ENCODE peak calls at places on chromosomes 4 and X, in nine cellular contexts. One of them, this sample, is unnamed.

GRCh38 chrX:31139966-31140365 is 68.1 kb upstream of the FTHL17 start:
- DNase-seq in stomach: no peak
- DNase-seq in A549: no peak
- DNase-seq in hepatocyte: no peak
- DNase-seq in upper lobe of right lung: no peak
- DNase-seq in AG04450: no peak
- DNase-seq in IMR-90: no peak
- DNase-seq in psoas muscle: no peak
- DNase-seq in AG04449: no peak
- DNase-seq in this sample: no peak

GRCh38 chr4:3862640-3863420 is 96.6 kb downstream of the ADRA2C start:
- DNase-seq in stomach: no peak
- DNase-seq in A549: no peak
- DNase-seq in hepatocyte: no peak
- DNase-seq in upper lobe of right lung: no peak
- DNase-seq in AG04450: no peak
- DNase-seq in IMR-90: no peak
- DNase-seq in psoas muscle: peak; percentile 54
- DNase-seq in AG04449: no peak
- DNase-seq in this sample: no peak

GRCh38 chr4:632926-633325 is 7.6 kb downstream of the PDE6B start:
- DNase-seq in stomach: no peak
- DNase-seq in A549: no peak
- DNase-seq in hepatocyte: no peak
- DNase-seq in upper lobe of right lung: peak; percentile 27
- DNase-seq in AG04450: no peak
- DNase-seq in IMR-90: no peak
- DNase-seq in psoas muscle: peak; percentile 26
- DNase-seq in AG04449: no peak
- DNase-seq in this sample: no peak

GRCh38 chr4:154618708-154619315 is 6.4 kb upstream of the FGG start:
- DNase-seq in stomach: peak; percentile 70
- DNase-seq in A549: peak; percentile 76
- DNase-seq in hepatocyte: peak; percentile 82
- DNase-seq in upper lobe of right lung: peak; percentile 66
- DNase-seq in AG04450: peak; percentile 8
- DNase-seq in IMR-90: peak; percentile 30
- DNase-seq in psoas muscle: no peak
- DNase-seq in AG04449: no peak
- DNase-seq in this sample: peak; percentile 22

GRCh38 chrX:9677098-9677739 is 88.4 kb downstream of the GPR143 start:
- DNase-seq in stomach: peak; percentile 37
- DNase-seq in A549: no peak
- DNase-seq in hepatocyte: no peak
- DNase-seq in upper lobe of right lung: no peak
- DNase-seq in AG04450: no peak
- DNase-seq in IMR-90: peak; percentile 64
- DNase-seq in psoas muscle: no peak
- DNase-seq in AG04449: no peak
- DNase-seq in this sample: peak; percentile 83

GRCh38 chr4:187294861-187295260 is 571.2 kb upstream of the FAT1 start:
- DNase-seq in stomach: no peak
- DNase-seq in A549: no peak
- DNase-seq in hepatocyte: peak; percentile 20
- DNase-seq in upper lobe of right lung: no peak
- DNase-seq in AG04450: no peak
- DNase-seq in IMR-90: peak; percentile 66
- DNase-seq in psoas muscle: no peak
- DNase-seq in AG04449: peak; percentile 24
- DNase-seq in this sample: no peak

GRCh38 chr4:13612569-13612968 is 15.0 kb downstream of the BOD1L1 start:
- DNase-seq in stomach: no peak
- DNase-seq in A549: no peak
- DNase-seq in hepatocyte: no peak
- DNase-seq in upper lobe of right lung: no peak
- DNase-seq in AG04450: no peak
- DNase-seq in IMR-90: no peak
- DNase-seq in psoas muscle: no peak
- DNase-seq in AG04449: no peak
- DNase-seq in this sample: no peak

GRCh38 chr4:138217567-138217966 is 24.6 kb downstream of the SLC7A11 start:
- DNase-seq in stomach: no peak
- DNase-seq in A549: no peak
- DNase-seq in hepatocyte: no peak
- DNase-seq in upper lobe of right lung: no peak
- DNase-seq in AG04450: no peak
- DNase-seq in IMR-90: no peak
- DNase-seq in psoas muscle: no peak
- DNase-seq in AG04449: no peak
- DNase-seq in this sample: no peak

GRCh38 chrX:2425281-2426071 is 75.3 kb downstream of the DHRSX start:
- DNase-seq in stomach: no peak
- DNase-seq in A549: no peak
- DNase-seq in hepatocyte: no peak
- DNase-seq in upper lobe of right lung: no peak
- DNase-seq in AG04450: no peak
- DNase-seq in IMR-90: no peak
- DNase-seq in psoas muscle: no peak
- DNase-seq in AG04449: no peak
- DNase-seq in this sample: no peak
- TF ChIP-seq CTCF in stomach: no peak
- TF ChIP-seq CTCF in A549: no peak
- TF ChIP-seq CTCF in hepatocyte: no peak
- TF ChIP-seq CTCF in upper lobe of right lung: no peak
- TF ChIP-seq CTCF in AG04450: no peak
- TF ChIP-seq CTCF in IMR-90: no peak
- TF ChIP-seq CTCF in psoas muscle: no peak
- TF ChIP-seq CTCF in AG04449: no peak
- TF ChIP-seq CTCF in this sample: no peak

DNA sequence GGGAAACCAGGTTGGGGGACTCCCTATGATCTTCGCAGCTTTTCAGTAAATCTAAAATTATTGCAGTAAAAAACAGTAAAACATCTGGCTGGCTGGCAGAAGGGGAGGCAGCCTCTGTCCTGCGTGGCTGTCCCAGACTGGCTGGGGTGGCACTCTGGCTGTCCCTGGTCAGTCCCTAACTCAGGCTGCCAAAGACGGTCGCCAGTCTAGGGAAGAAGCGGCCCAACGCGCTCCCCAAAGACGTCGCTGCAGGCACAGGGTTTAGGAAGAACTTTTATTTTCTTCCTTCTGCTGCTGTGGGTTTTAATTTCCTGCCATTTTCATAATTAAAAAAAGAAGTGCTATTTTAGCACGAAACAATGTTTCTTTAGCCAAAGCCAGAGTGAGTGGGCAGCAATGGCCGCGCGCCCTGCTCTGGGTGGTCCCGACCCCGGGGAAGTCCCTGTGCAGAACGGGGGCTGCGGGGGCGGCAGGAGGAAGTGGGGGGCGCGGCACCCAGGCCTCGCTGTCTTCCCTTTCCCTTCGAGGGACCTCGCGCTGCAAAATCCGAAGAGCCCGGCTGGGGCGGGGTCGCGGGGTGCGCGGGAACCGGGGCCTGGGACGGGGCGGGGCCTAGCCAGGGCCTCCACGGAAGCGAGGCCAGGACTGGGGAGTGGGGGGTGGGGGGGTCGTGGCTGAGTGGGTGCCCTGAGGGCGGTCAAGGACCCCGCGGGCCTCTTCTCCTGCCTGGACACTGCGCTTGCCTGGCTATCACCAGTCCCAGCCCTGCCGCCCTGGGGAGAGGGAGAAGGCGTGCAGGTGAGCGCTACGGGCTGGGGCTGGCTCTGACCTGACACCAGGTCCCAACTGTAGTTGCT is 6.3 kb upstream of the LETM1 start:
- DNase-seq in stomach: no peak
- DNase-seq in A549: no peak
- DNase-seq in hepatocyte: peak; percentile 1
- DNase-seq in upper lobe of right lung: no peak
- DNase-seq in AG04450: no peak
- DNase-seq in IMR-90: no peak
- DNase-seq in psoas muscle: no peak
- DNase-seq in AG04449: no peak
- DNase-seq in this sample: no peak
- H3K4me3 ChIP-seq in stomach: peak overlapping the region; percentile 29
- H3K4me3 ChIP-seq in A549: no peak overlapping the region
- H3K4me3 ChIP-seq in hepatocyte: no peak overlapping the region
- H3K4me3 ChIP-seq in upper lobe of right lung: peak overlapping the region; percentile 29
- H3K4me3 ChIP-seq in AG04450: no peak overlapping the region
- H3K4me3 ChIP-seq in IMR-90: no peak overlapping the region
- H3K4me3 ChIP-seq in psoas muscle: no peak overlapping the region
- H3K4me3 ChIP-seq in AG04449: peak overlapping the region; percentile 15
- H3K4me3 ChIP-seq in this sample: no peak overlapping the region

GRCh38 chr4:92045718-92046117 is 258.0 kb upstream of the GRID2 start:
- DNase-seq in stomach: no peak
- DNase-seq in A549: no peak
- DNase-seq in hepatocyte: no peak
- DNase-seq in upper lobe of right lung: no peak
- DNase-seq in AG04450: no peak
- DNase-seq in IMR-90: no peak
- DNase-seq in psoas muscle: no peak
- DNase-seq in AG04449: no peak
- DNase-seq in this sample: no peak

GRCh38 chr4:92050875-92051274 is 252.9 kb upstream of the GRID2 start:
- DNase-seq in stomach: no peak
- DNase-seq in A549: no peak
- DNase-seq in hepatocyte: no peak
- DNase-seq in upper lobe of right lung: no peak
- DNase-seq in AG04450: no peak
- DNase-seq in IMR-90: no peak
- DNase-seq in psoas muscle: no peak
- DNase-seq in AG04449: no peak
- DNase-seq in this sample: no peak

DNA sequence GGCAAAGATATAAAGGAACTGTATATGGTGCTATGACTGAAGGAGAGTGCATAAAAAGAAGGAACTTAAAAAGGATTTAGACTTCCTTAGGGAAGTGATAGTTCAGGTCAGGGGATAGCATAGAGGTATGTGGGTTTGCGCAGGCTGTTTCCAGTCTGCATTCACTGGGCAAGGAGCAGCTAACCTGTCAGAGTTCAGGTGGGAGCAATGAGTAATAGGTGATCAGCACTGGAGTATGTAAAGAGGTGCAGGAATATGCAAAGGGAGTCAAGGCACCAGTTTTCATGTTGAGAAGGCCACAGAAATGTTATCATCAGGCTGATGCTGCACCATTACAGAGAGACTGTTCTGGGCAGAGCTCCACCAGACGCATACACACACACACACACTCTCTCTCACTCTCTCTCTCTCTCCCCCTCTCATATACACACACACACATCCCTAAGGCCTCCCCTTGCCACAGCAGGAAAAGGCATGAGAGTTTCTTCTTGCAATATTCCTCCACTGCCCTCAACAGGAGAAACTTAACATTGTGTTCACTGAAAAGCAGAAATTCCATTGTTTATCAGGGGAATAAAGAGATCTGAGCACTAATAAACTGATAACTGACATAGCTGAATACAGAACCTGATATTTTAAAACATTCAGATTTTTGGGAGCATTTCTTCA is 256.4 kb upstream of the GRID2 start:
- DNase-seq in stomach: no peak
- DNase-seq in A549: peak; percentile 0
- DNase-seq in hepatocyte: peak; percentile 64
- DNase-seq in upper lobe of right lung: no peak
- DNase-seq in AG04450: no peak
- DNase-seq in IMR-90: peak; percentile 1
- DNase-seq in psoas muscle: no peak
- DNase-seq in AG04449: no peak
- DNase-seq in this sample: no peak
- TF ChIP-seq CTCF in stomach: no peak
- TF ChIP-seq CTCF in A549: no peak
- TF ChIP-seq CTCF in hepatocyte: peak; percentile 66
- TF ChIP-seq CTCF in upper lobe of right lung: no peak
- TF ChIP-seq CTCF in AG04450: no peak
- TF ChIP-seq CTCF in IMR-90: peak; percentile 7
- TF ChIP-seq CTCF in psoas muscle: no peak
- TF ChIP-seq CTCF in AG04449: no peak
- TF ChIP-seq CTCF in this sample: no peak

GRCh38 chr4:71231073-71231752 is 107.6 kb upstream of the SLC4A4 start:
- DNase-seq in stomach: peak; percentile 92
- DNase-seq in A549: no peak
- DNase-seq in hepatocyte: peak; percentile 33
- DNase-seq in upper lobe of right lung: peak; percentile 93
- DNase-seq in AG04450: no peak
- DNase-seq in IMR-90: peak; percentile 59
- DNase-seq in psoas muscle: peak; percentile 95
- DNase-seq in AG04449: no peak
- DNase-seq in this sample: no peak

GRCh38 chr4:71230258-71230594 is 108.6 kb upstream of the SLC4A4 start:
- DNase-seq in stomach: peak; percentile 38
- DNase-seq in A549: no peak
- DNase-seq in hepatocyte: no peak
- DNase-seq in upper lobe of right lung: no peak
- DNase-seq in AG04450: no peak
- DNase-seq in IMR-90: peak; percentile 87
- DNase-seq in psoas muscle: no peak
- DNase-seq in AG04449: no peak
- DNase-seq in this sample: no peak

GRCh38 chr4:71231753-71232420 is 106.9 kb upstream of the SLC4A4 start:
- DNase-seq in stomach: no peak
- DNase-seq in A549: no peak
- DNase-seq in hepatocyte: no peak
- DNase-seq in upper lobe of right lung: no peak
- DNase-seq in AG04450: no peak
- DNase-seq in IMR-90: peak; percentile 19
- DNase-seq in psoas muscle: no peak
- DNase-seq in AG04449: no peak
- DNase-seq in this sample: no peak

GRCh38 chr4:71230613-71231012 is 108.2 kb upstream of the SLC4A4 start:
- DNase-seq in stomach: no peak
- DNase-seq in A549: no peak
- DNase-seq in hepatocyte: no peak
- DNase-seq in upper lobe of right lung: no peak
- DNase-seq in AG04450: no peak
- DNase-seq in IMR-90: no peak
- DNase-seq in psoas muscle: no peak
- DNase-seq in AG04449: no peak
- DNase-seq in this sample: no peak

DNA sequence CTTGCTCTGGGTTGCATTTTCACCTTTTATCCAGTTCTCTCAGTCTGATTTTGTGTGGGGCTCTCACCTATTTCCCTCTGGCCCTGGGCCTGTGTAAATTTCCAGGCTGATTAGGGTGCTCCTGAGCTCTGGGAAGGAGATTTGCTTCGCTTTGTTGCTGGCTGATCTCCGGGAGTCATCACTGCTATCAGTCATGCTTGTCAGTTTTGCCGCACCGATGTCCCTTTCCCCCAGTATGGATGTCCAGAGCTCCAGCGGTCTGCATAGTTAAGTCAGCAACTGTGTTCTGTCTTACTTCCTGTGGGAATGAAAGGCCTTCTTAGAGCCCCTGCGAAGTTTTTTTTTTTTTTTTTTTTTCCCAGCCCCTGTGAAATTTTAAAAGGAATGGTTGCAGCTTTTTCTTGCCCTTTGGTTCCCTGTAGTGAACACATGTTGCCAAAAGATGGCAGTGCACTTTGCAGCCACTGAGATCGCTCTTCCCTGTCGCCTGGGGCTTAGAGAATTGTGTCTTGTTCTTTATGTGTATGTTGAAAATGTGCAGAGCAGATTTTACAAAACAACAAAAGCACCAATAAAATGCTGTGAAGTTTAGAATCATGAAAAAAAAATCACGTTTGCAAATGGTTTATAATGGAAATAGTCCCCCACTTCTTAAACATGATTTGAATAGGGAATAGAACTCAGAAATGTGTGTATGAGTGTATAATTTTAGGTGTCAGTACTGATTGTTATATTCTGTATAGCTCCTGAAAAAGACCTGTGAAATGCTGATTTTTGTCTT is 109.2 kb upstream of the SLC4A4 start:
- DNase-seq in stomach: peak; percentile 34
- DNase-seq in A549: peak; percentile 31
- DNase-seq in hepatocyte: peak; percentile 79
- DNase-seq in upper lobe of right lung: no peak
- DNase-seq in AG04450: no peak
- DNase-seq in IMR-90: peak; percentile 81
- DNase-seq in psoas muscle: no peak
- DNase-seq in AG04449: no peak
- DNase-seq in this sample: no peak
- H3K4me3 ChIP-seq in stomach: no peak overlapping the region
- H3K4me3 ChIP-seq in A549: no peak overlapping the region
- H3K4me3 ChIP-seq in hepatocyte: no peak overlapping the region
- H3K4me3 ChIP-seq in upper lobe of right lung: no peak overlapping the region
- H3K4me3 ChIP-seq in AG04450: no peak overlapping the region
- H3K4me3 ChIP-seq in IMR-90: no peak overlapping the region
- H3K4me3 ChIP-seq in psoas muscle: no peak overlapping the region
- H3K4me3 ChIP-seq in AG04449: no peak overlapping the region
- H3K4me3 ChIP-seq in this sample: no peak overlapping the region